ENCODE peak calls at places on chromosome 4, in eight cellular contexts. A is stimulated activated CD4-positive, alpha-beta T cell treated with anti-CD3 and anti-CD28 coated beads, Interleukin-1b, Interleukin-23, amount 100 ng/mL, for 1 hour; R is iPS-NIHi11; C is WTC11; F is mammary epithelial cell; S is Kasumi-1; P is amniotic epithelial cell; D is activated naive CD4-positive, alpha-beta T cell. T is an unnamed sample.

GRCh38 chr4:53712326-53712725 is 121.0 kb upstream of the LNX1 start:
- DNase-seq in R (no peak), S (no peak), C (no peak), P (no peak), F (no peak), D (no peak), A (no peak), T (no peak)

GRCh38 chr4:972651-973424 is 531 bp downstream of the DGKQ start:
- DNase-seq in D (no peak), S (no peak), P (no peak), R (peak; percentile 65), C (peak; percentile 46), A (peak; percentile 37), F (peak; percentile 39), T (no peak)

GRCh38 chr4:183349673-183350072 is 27.4 kb upstream of the CLDN24 start:
- DNase-seq in A (no peak), D (no peak), C (no peak), F (peak; percentile 71), P (peak; percentile 84), R (no peak), S (no peak), T (no peak)

GRCh38 chr4:151674804-151675290 is 86.0 kb downstream of the GATB start:
- DNase-seq in A (no peak), D (no peak), C (peak; percentile 76), R (peak; percentile 71), S (no peak), F (peak; percentile 69), P (peak; percentile 71), T (peak; percentile 93)

GRCh38 chr4:157045507-157046127 is 30.3 kb upstream of the GLRB start:
- DNase-seq in C (no peak), F (peak; percentile 66), D (no peak), A (no peak), R (peak; percentile 75), P (peak; percentile 74), S (peak; percentile 84), T (peak; percentile 53)

GRCh38 chr4:42074294-42074693 is 78.2 kb downstream of the BEND4 start:
- DNase-seq in S (no peak), P (no peak), A (no peak), F (no peak), R (no peak), D (no peak), C (no peak), T (no peak)

GRCh38 chr4:175413561-175413960 is 398.5 kb downstream of the GPM6A start:
- DNase-seq in D (no peak), R (no peak), S (no peak), A (no peak), P (peak; percentile 89), C (no peak), F (no peak), T (no peak)

GRCh38 chr4:181294421-181294820 is 948.8 kb upstream of the TENM3 start:
- DNase-seq in P (no peak), S (no peak), D (no peak), F (no peak), R (no peak), C (no peak), A (no peak), T (no peak)

GRCh38 chr4:100026066-100026465 is 76.0 kb upstream of the H2AZ1 start:
- DNase-seq in R (no peak), D (no peak), F (no peak), P (no peak), A (no peak), C (no peak), S (no peak), T (no peak)

GRCh38 chr4:21202959-21203358 is 502.7 kb downstream of the PACRGL start:
- DNase-seq in S (no peak), C (no peak), D (no peak), R (no peak), A (no peak), F (no peak), P (no peak), T (no peak)

GRCh38 chr4:159103406-159104131 is 690 bp downstream of the RAPGEF2 start:
- DNase-seq in S (peak; percentile 30), A (peak; percentile 10), R (peak; percentile 62), P (peak; percentile 26), D (peak; percentile 18), F (peak; percentile 55), C (peak; percentile 52), T (peak; percentile 61)

GRCh38 chr4:125732682-125733081 is 417.9 kb downstream of the FAT4 start:
- DNase-seq in S (no peak), P (no peak), C (no peak), R (no peak), A (no peak), D (no peak), F (no peak), T (no peak)

T was measured in WERI-Rb-1.